ENCODE peak calls at places on chromosomes 7 and 10, in four cellular contexts. K is stimulated activated CD8-positive, alpha-beta memory T cell treated with anti-CD3 and anti-CD28 coated beads, Interleukin-2, amount 100 ng/mL, for 1 hour; L is fibroblast of the conjunctiva; Z is nephron progenitor cell. P is an unnamed sample.

GRCh38 chr7:129202058-129202777 is 13.8 kb downstream of the SMO start:
- DNase-seq in K (no peak), L (no peak), Z (no peak), P (no peak)

GRCh38 chr7:145696071-145696470 is 420.5 kb upstream of the CNTNAP2 start:
- DNase-seq in K (no peak), L (no peak), Z (no peak), P (no peak)

GRCh38 chr10:83657487-83657886 is 481.8 kb upstream of the GHITM start:
- DNase-seq in K (no peak), L (no peak), Z (no peak), P (no peak)

GRCh38 chr10:122159159-122159970 is 111.7 kb upstream of the BTBD16 start:
- DNase-seq in K (no peak), L (no peak), Z (no peak), P (no peak)

GRCh38 chr10:28118985-28119628 is 120.2 kb upstream of the ODAD2 start:
- DNase-seq in K (no peak), L (no peak), Z (no peak), P (no peak)

GRCh38 chr7:6107924-6108323 is 76.7 kb downstream of the ANKRD61 start:
- DNase-seq in K (no peak), L (no peak), Z (no peak), P (no peak)

GRCh38 chr10:23693895-23694294 is 255.0 kb downstream of the OTUD1 start:
- DNase-seq in K (no peak), L (no peak), Z (peak), P (no peak)

GRCh38 chr10:50417486-50417905 is 166.2 kb upstream of the ASAH2 start:
- DNase-seq in K (no peak), L (no peak), Z (no peak), P (no peak)

GRCh38 chr7:150978136-150978789 is at the start of gene KCNH2:
- DNase-seq in K (no peak), L (no peak), Z (peak), P (no peak)

GRCh38 chr7:151172273-151173141 is 5.0 kb upstream of the GBX1 start:
- DNase-seq in K (peak), L (peak), Z (peak), P (no peak)

P was measured in thoracic aorta.